ENCODE peak calls at places on chromosome 2, in nine cellular contexts. One of them, this sample, is unnamed.

GRCh38 chr2:74086001-74086400 is 61.7 kb downstream of the BOLA3 start:
- DNase-seq in activated CD4-positive, CD25-positive, alpha-beta regulatory T cell treated with anti-CD3 and anti-CD28 coated beads, Interleukin-2, amount 50 U/mL, for 72 hours: no peak
- DNase-seq in HCT116: no peak
- DNase-seq in WTC11: no peak
- DNase-seq in stimulated activated CD8-positive, alpha-beta memory T cell treated with anti-CD3 and anti-CD28 coated beads, Interleukin-2, amount 100 ng/mL, for 1 hour: no peak
- DNase-seq in GM23248: no peak
- DNase-seq in fibroblast of lung: no peak
- DNase-seq in KBM-7: no peak
- DNase-seq in mesendoderm: no peak
- DNase-seq in this sample: no peak

GRCh38 chr2:238573065-238573778 is 146.5 kb downstream of the ASB1 start:
- DNase-seq in activated CD4-positive, CD25-positive, alpha-beta regulatory T cell treated with anti-CD3 and anti-CD28 coated beads, Interleukin-2, amount 50 U/mL, for 72 hours: peak; percentile 44
- DNase-seq in HCT116: peak; percentile 39
- DNase-seq in WTC11: peak; percentile 66
- DNase-seq in stimulated activated CD8-positive, alpha-beta memory T cell treated with anti-CD3 and anti-CD28 coated beads, Interleukin-2, amount 100 ng/mL, for 1 hour: no peak
- DNase-seq in GM23248: no peak
- DNase-seq in fibroblast of lung: no peak
- DNase-seq in KBM-7: no peak
- DNase-seq in mesendoderm: peak; percentile 62
- DNase-seq in this sample: peak; percentile 74

GRCh38 chr2:82837588-82838304 is 1621.3 kb downstream of the SUCLG1 start:
- DNase-seq in activated CD4-positive, CD25-positive, alpha-beta regulatory T cell treated with anti-CD3 and anti-CD28 coated beads, Interleukin-2, amount 50 U/mL, for 72 hours: no peak
- DNase-seq in HCT116: peak; percentile 13
- DNase-seq in WTC11: no peak
- DNase-seq in stimulated activated CD8-positive, alpha-beta memory T cell treated with anti-CD3 and anti-CD28 coated beads, Interleukin-2, amount 100 ng/mL, for 1 hour: no peak
- DNase-seq in GM23248: peak; percentile 30
- DNase-seq in fibroblast of lung: peak; percentile 95
- DNase-seq in KBM-7: no peak
- DNase-seq in mesendoderm: peak; percentile 38
- DNase-seq in this sample: no peak

GRCh38 chr2:227805578-227805977 is 8.1 kb upstream of the CCL20 start:
- DNase-seq in activated CD4-positive, CD25-positive, alpha-beta regulatory T cell treated with anti-CD3 and anti-CD28 coated beads, Interleukin-2, amount 50 U/mL, for 72 hours: no peak
- DNase-seq in HCT116: no peak
- DNase-seq in WTC11: no peak
- DNase-seq in stimulated activated CD8-positive, alpha-beta memory T cell treated with anti-CD3 and anti-CD28 coated beads, Interleukin-2, amount 100 ng/mL, for 1 hour: no peak
- DNase-seq in GM23248: no peak
- DNase-seq in fibroblast of lung: no peak
- DNase-seq in KBM-7: no peak
- DNase-seq in mesendoderm: no peak
- DNase-seq in this sample: no peak

GRCh38 chr2:27071990-27072830 is 756 bp upstream of the OST4 start:
- DNase-seq in activated CD4-positive, CD25-positive, alpha-beta regulatory T cell treated with anti-CD3 and anti-CD28 coated beads, Interleukin-2, amount 50 U/mL, for 72 hours: no peak
- DNase-seq in HCT116: no peak
- DNase-seq in WTC11: peak; percentile 57
- DNase-seq in stimulated activated CD8-positive, alpha-beta memory T cell treated with anti-CD3 and anti-CD28 coated beads, Interleukin-2, amount 100 ng/mL, for 1 hour: no peak
- DNase-seq in GM23248: peak; percentile 36
- DNase-seq in fibroblast of lung: peak; percentile 90
- DNase-seq in KBM-7: no peak
- DNase-seq in mesendoderm: peak; percentile 74
- DNase-seq in this sample: no peak

GRCh38 chr2:216636570-216637450 is 3.6 kb downstream of the IGFBP2 start:
- DNase-seq in activated CD4-positive, CD25-positive, alpha-beta regulatory T cell treated with anti-CD3 and anti-CD28 coated beads, Interleukin-2, amount 50 U/mL, for 72 hours: no peak
- DNase-seq in HCT116: peak; percentile 64
- DNase-seq in WTC11: peak; percentile 59
- DNase-seq in stimulated activated CD8-positive, alpha-beta memory T cell treated with anti-CD3 and anti-CD28 coated beads, Interleukin-2, amount 100 ng/mL, for 1 hour: no peak
- DNase-seq in GM23248: no peak
- DNase-seq in fibroblast of lung: peak; percentile 56
- DNase-seq in KBM-7: peak; percentile 61
- DNase-seq in mesendoderm: peak; percentile 68
- DNase-seq in this sample: peak; percentile 30

GRCh38 chr2:196105956-196106355 is 37.3 kb upstream of the DNAH7 start:
- DNase-seq in activated CD4-positive, CD25-positive, alpha-beta regulatory T cell treated with anti-CD3 and anti-CD28 coated beads, Interleukin-2, amount 50 U/mL, for 72 hours: no peak
- DNase-seq in HCT116: no peak
- DNase-seq in WTC11: no peak
- DNase-seq in stimulated activated CD8-positive, alpha-beta memory T cell treated with anti-CD3 and anti-CD28 coated beads, Interleukin-2, amount 100 ng/mL, for 1 hour: no peak
- DNase-seq in GM23248: peak; percentile 5
- DNase-seq in fibroblast of lung: no peak
- DNase-seq in KBM-7: peak; percentile 58
- DNase-seq in mesendoderm: no peak
- DNase-seq in this sample: no peak

GRCh38 chr2:207484444-207485391 is 45.0 kb upstream of the CREB1 start:
- DNase-seq in activated CD4-positive, CD25-positive, alpha-beta regulatory T cell treated with anti-CD3 and anti-CD28 coated beads, Interleukin-2, amount 50 U/mL, for 72 hours: no peak
- DNase-seq in HCT116: no peak
- DNase-seq in WTC11: no peak
- DNase-seq in stimulated activated CD8-positive, alpha-beta memory T cell treated with anti-CD3 and anti-CD28 coated beads, Interleukin-2, amount 100 ng/mL, for 1 hour: no peak
- DNase-seq in GM23248: no peak
- DNase-seq in fibroblast of lung: no peak
- DNase-seq in KBM-7: no peak
- DNase-seq in mesendoderm: no peak
- DNase-seq in this sample: no peak

GRCh38 chr2:128314026-128314347 is 4.7 kb downstream of the HS6ST1 start:
- DNase-seq in activated CD4-positive, CD25-positive, alpha-beta regulatory T cell treated with anti-CD3 and anti-CD28 coated beads, Interleukin-2, amount 50 U/mL, for 72 hours: no peak
- DNase-seq in HCT116: no peak
- DNase-seq in WTC11: no peak
- DNase-seq in stimulated activated CD8-positive, alpha-beta memory T cell treated with anti-CD3 and anti-CD28 coated beads, Interleukin-2, amount 100 ng/mL, for 1 hour: no peak
- DNase-seq in GM23248: no peak
- DNase-seq in fibroblast of lung: no peak
- DNase-seq in KBM-7: no peak
- DNase-seq in mesendoderm: no peak
- DNase-seq in this sample: no peak

GRCh38 chr2:224570328-224570993 is 14.7 kb downstream of the CUL3 start:
- DNase-seq in activated CD4-positive, CD25-positive, alpha-beta regulatory T cell treated with anti-CD3 and anti-CD28 coated beads, Interleukin-2, amount 50 U/mL, for 72 hours: no peak
- DNase-seq in HCT116: no peak
- DNase-seq in WTC11: no peak
- DNase-seq in stimulated activated CD8-positive, alpha-beta memory T cell treated with anti-CD3 and anti-CD28 coated beads, Interleukin-2, amount 100 ng/mL, for 1 hour: no peak
- DNase-seq in GM23248: peak; percentile 56
- DNase-seq in fibroblast of lung: peak; percentile 75
- DNase-seq in KBM-7: no peak
- DNase-seq in mesendoderm: no peak
- DNase-seq in this sample: no peak

GRCh38 chr2:7034313-7034712 is 117.1 kb downstream of the RNF144A start:
- DNase-seq in activated CD4-positive, CD25-positive, alpha-beta regulatory T cell treated with anti-CD3 and anti-CD28 coated beads, Interleukin-2, amount 50 U/mL, for 72 hours: no peak
- DNase-seq in HCT116: no peak
- DNase-seq in WTC11: peak; percentile 41
- DNase-seq in stimulated activated CD8-positive, alpha-beta memory T cell treated with anti-CD3 and anti-CD28 coated beads, Interleukin-2, amount 100 ng/mL, for 1 hour: no peak
- DNase-seq in GM23248: peak; percentile 12
- DNase-seq in fibroblast of lung: peak; percentile 37
- DNase-seq in KBM-7: no peak
- DNase-seq in mesendoderm: peak; percentile 49
- DNase-seq in this sample: peak; percentile 13